ENCODE peak calls at places on chromosomes 1 and 21, in eight cellular contexts. Z is posterior cingulate gyrus; X is stimulated activated CD4-positive, alpha-beta T cell treated with anti-CD3 and anti-CD28 coated beads, Interleukin-1b, Interleukin-23, amount 100 ng/mL, for 24 hours; B is uterus; H is AG04450; I is A673; J is NCI-H1092 treated with DMSO at 0.1 percent for 48 hours; C is suprapubic skin. K is an unnamed sample.

GRCh38 chr1:97834903-97835302 is 85.9 kb downstream of the DPYD start:
- DNase-seq in H (no peak), B (no peak), J (no peak), X (no peak), C (no peak), Z (no peak), I (no peak), K (no peak)

GRCh38 chr1:16413191-16413590 is 24.0 kb downstream of the SPATA21 start:
- DNase-seq in I (no peak), X (no peak), B (no peak), J (no peak), Z (no peak), C (no peak), H (no peak), K (no peak)

GRCh38 chr1:55190092-55190491 is 25.1 kb downstream of the USP24 start:
- DNase-seq in Z (no peak), H (no peak), I (no peak), X (no peak), B (no peak), C (no peak), J (no peak), K (no peak)

GRCh38 chr1:150302338-150302737 is 8.7 kb downstream of the MRPS21 start:
- DNase-seq in J (no peak), X (no peak), H (no peak), I (no peak), Z (peak), B (no peak), C (no peak), K (no peak)

GRCh38 chr1:203792491-203792890 is 2.9 kb upstream of the ZBED6 start:
- DNase-seq in I (no peak), J (no peak), X (no peak), B (no peak), Z (no peak), C (no peak), H (no peak), K (no peak)

GRCh38 chr1:20102875-20103274 is 16.5 kb downstream of the PLA2G2D start:
- DNase-seq in X (no peak), B (no peak), H (peak), C (no peak), Z (no peak), J (no peak), I (no peak), K (no peak)

GRCh38 chr21:27418338-27418737 is 451.4 kb upstream of the ADAMTS5 start:
- DNase-seq in B (no peak), X (no peak), I (no peak), J (no peak), C (no peak), H (no peak), Z (no peak), K (no peak)

GRCh38 chr1:243495442-243496172 is 239.8 kb downstream of the SDCCAG8 start:
- DNase-seq in I (peak), H (no peak), C (no peak), J (no peak), Z (no peak), B (no peak), X (no peak), K (no peak)

GRCh38 chr1:212432163-212432705 is 486 bp upstream of the NENF start:
- DNase-seq in Z (no peak), X (no peak), H (no peak), J (no peak), B (no peak), I (no peak), C (no peak), K (no peak)

GRCh38 chr1:216600730-216601426 is 122.4 kb downstream of the ESRRG start:
- DNase-seq in X (no peak), J (peak), H (peak), C (peak), I (peak), Z (peak), B (peak), K (no peak)

GRCh38 chr1:87144981-87145380 is 183.7 kb upstream of the LMO4 start:
- DNase-seq in C (no peak), B (no peak), J (no peak), X (no peak), I (no peak), Z (no peak), H (no peak), K (no peak)

GRCh38 chr1:206513312-206514111 is 6.2 kb downstream of the RASSF5 start:
- DNase-seq in X (no peak), C (peak), I (no peak), H (peak), J (no peak), B (peak), Z (no peak), K (no peak)

GRCh38 chr1:223748405-223748772 is 36.0 kb downstream of the CAPN2 start:
- DNase-seq in C (no peak), I (no peak), X (no peak), Z (no peak), J (no peak), B (no peak), H (no peak), K (no peak)

K was measured in GDM1.